ENCODE peak calls at places on chromosomes 13 and 19, in four cellular contexts. S is naive thymus-derived CD8-positive, alpha-beta T cell; M is stimulated activated CD4-positive, alpha-beta T cell treated with anti-CD3 and anti-CD28 coated beads, Interleukin-4, amount 100 ng/mL, for 1 hour; R is NCI-H2171. K is an unnamed sample.

GRCh38 chr13:20679879-20680278 is 23.6 kb upstream of the IL17D start:
- DNase-seq in S (no peak), M (no peak), R (no peak), K (no peak)

GRCh38 chr19:40802300-40803169 is 3.5 kb downstream of the EGLN2 start:
- DNase-seq in S (no peak), M (no peak), R (peak; percentile 7), K (no peak)

GRCh38 chr19:40521276-40521675 is 54.5 kb downstream of the SPTBN4 start:
- DNase-seq in S (no peak), M (no peak), R (no peak), K (no peak)

GRCh38 chr19:48218964-48219363 is 36.7 kb downstream of the CARD8 start:
- DNase-seq in S (no peak), M (no peak), R (no peak), K (no peak)

GRCh38 chr13:40379794-40380608 is 286.4 kb downstream of the FOXO1 start:
- DNase-seq in S (no peak), M (no peak), R (no peak), K (no peak)

GRCh38 chr13:104962411-104962810 is 1573.1 kb downstream of the EFNB2 start:
- DNase-seq in S (no peak), M (no peak), R (peak; percentile 61), K (no peak)

GRCh38 chr13:111460548-111461444 is 140.4 kb downstream of the TEX29 start:
- DNase-seq in S (peak; percentile 8), M (no peak), R (peak; percentile 1), K (no peak)

GRCh38 chr19:634975-635652 is 1.8 kb upstream of the POLRMT start:
- DNase-seq in S (no peak), M (no peak), R (no peak), K (no peak)

GRCh38 chr19:29529646-29530548 is 4.1 kb downstream of the VSTM2B start:
- DNase-seq in S (no peak), M (no peak), R (no peak), K (no peak)

GRCh38 chr19:43505186-43505456 is 575 bp upstream of the PHLDB3 start:
- DNase-seq in S (no peak), M (no peak), R (no peak), K (no peak)

GRCh38 chr13:109698779-109699178 is 87.6 kb downstream of the IRS2 start:
- DNase-seq in S (no peak), M (no peak), R (no peak), K (no peak)

GRCh38 chr19:571127-571974 is 1.0 kb upstream of the BSG start:
- DNase-seq in S (peak; percentile 72), M (no peak), R (peak; percentile 64), K (peak; percentile 72)

GRCh38 chr19:13082192-13083007 is 20.3 kb downstream of the LYL1 start:
- DNase-seq in S (no peak), M (no peak), R (peak; percentile 79), K (no peak)

GRCh38 chr13:59774511-59774911 is 389.2 kb downstream of the DIAPH3 start:
- DNase-seq in S (no peak), M (no peak), R (no peak), K (no peak)

GRCh38 chr13:99312493-99312883 is 5.3 kb upstream of the GPR183 start:
- DNase-seq in S (no peak), M (no peak), R (no peak), K (no peak)

GRCh38 chr13:105778196-105778595 is 757.3 kb downstream of the EFNB2 start:
- DNase-seq in S (no peak), M (no peak), R (no peak), K (no peak)

GRCh38 chr19:30861896-30862295 is 487.3 kb downstream of the TSHZ3 start:
- DNase-seq in S (no peak), M (no peak), R (no peak), K (no peak)

GRCh38 chr19:13689050-13689449 is 75.3 kb upstream of the MRI1 start:
- DNase-seq in S (no peak), M (no peak), R (peak; percentile 70), K (peak; percentile 11)

GRCh38 chr19:12232961-12233360 is 61.7 kb downstream of the ZNF44 start:
- DNase-seq in S (no peak), M (no peak), R (no peak), K (no peak)

GRCh38 chr19:46624958-46625661 is at the start of gene PTGIR:
- DNase-seq in S (no peak), M (peak; percentile 31), R (no peak), K (no peak)

GRCh38 chr13:81017525-81018152 is 676.7 kb upstream of the SPRY2 start:
- DNase-seq in S (no peak), M (no peak), R (peak; percentile 12), K (peak; percentile 19)

GRCh38 chr13:51934461-51935087 is 72.8 kb downstream of the CCDC70 start:
- DNase-seq in S (no peak), M (no peak), R (no peak), K (no peak)

GRCh38 chr13:20349564-20350379 is 117.7 kb upstream of the GJB6 start:
- DNase-seq in S (no peak), M (no peak), R (no peak), K (no peak)

GRCh38 chr19:31220540-31220939 is 128.7 kb downstream of the TSHZ3 start:
- DNase-seq in S (peak; percentile 20), M (no peak), R (no peak), K (no peak)

GRCh38 chr19:21439372-21439771 is 42.4 kb downstream of the ZNF493 start:
- DNase-seq in S (no peak), M (no peak), R (no peak), K (no peak)

K was measured in B cell.